ENCODE peak calls at places on chromosomes 11 and 22, in ten cellular contexts. S is GM23338; O is fibroblast of pulmonary artery; B is LHCN-M2; C is cardiac muscle cell; T is GM06990; E is endothelial cell; H is activated CD8-positive, alpha-beta memory T cell treated with anti-CD3 and anti-CD28 coated beads, Interleukin-2, amount 50 U/mL, for 48 hours; W is sigmoid colon; J is activated T-cell treated with anti-CD3 and anti-CD28 coated beads for 1 hour. G is an unnamed sample.

GRCh38 chr22:41523464-41524221 is 20.6 kb downstream of the POLR3H start:
- DNase-seq in O (peak), W (no peak), B (peak), C (peak), E (no peak), H (no peak), S (peak), J (no peak), T (no peak), G (no peak)

GRCh38 chr22:25741692-25742626 is at the start of gene MYO18B:
- DNase-seq in W (no peak), B (peak), T (no peak), C (peak), J (no peak), E (no peak), O (no peak), S (no peak), H (no peak), G (no peak)

GRCh38 chr11:124394408-124394807 is 4.4 kb downstream of the OR8B3 start:
- DNase-seq in O (peak), T (no peak), B (peak), C (peak), S (no peak), W (no peak), H (no peak), J (no peak), E (no peak), G (no peak)

GRCh38 chr22:46568102-46568809 is 30.8 kb upstream of the CELSR1 start:
- DNase-seq in E (no peak), S (no peak), T (no peak), B (no peak), H (no peak), C (no peak), O (no peak), J (no peak), W (peak), G (no peak)

GRCh38 chr11:1082346-1082727 is 7.7 kb downstream of the MUC2 start:
- DNase-seq in C (no peak), W (peak), S (no peak), E (no peak), T (no peak), O (no peak), J (no peak), B (no peak), H (no peak), G (no peak)

GRCh38 chr11:15074206-15075161 is 1.1 kb downstream of the CALCB start:
- DNase-seq in H (peak), J (peak), C (peak), B (peak), W (peak), S (peak), E (peak), O (peak), T (peak), G (peak)

GRCh38 chr11:83147895-83148294 is 9.0 kb upstream of the PCF11 start:
- DNase-seq in J (no peak), B (no peak), H (no peak), E (no peak), T (no peak), O (no peak), C (no peak), S (no peak), W (no peak), G (no peak)

GRCh38 chr11:75868990-75869389 is 54.0 kb downstream of the UVRAG start:
- DNase-seq in B (no peak), J (no peak), T (no peak), C (no peak), S (no peak), H (no peak), E (no peak), O (no peak), W (no peak), G (no peak)

GRCh38 chr11:122796128-122796717 is 42.1 kb upstream of the CRTAM start:
- DNase-seq in W (no peak), E (peak), T (no peak), J (peak), B (peak), S (peak), O (peak), H (peak), C (peak), G (peak)

GRCh38 chr11:94553938-94554337 is 10.2 kb downstream of the FUT4 start:
- DNase-seq in B (peak), C (peak), O (peak), H (no peak), E (no peak), S (no peak), W (no peak), T (no peak), J (no peak), G (no peak)

GRCh38 chr22:42644422-42645340 is 4.3 kb upstream of the ATP5MGL start:
- DNase-seq in S (no peak), J (no peak), O (peak), E (no peak), W (peak), T (no peak), C (peak), H (no peak), B (peak), G (peak)

GRCh38 chr11:9562716-9563115 is 10.8 kb upstream of the WEE1 start:
- DNase-seq in C (no peak), W (no peak), T (peak), S (no peak), O (no peak), J (no peak), B (no peak), E (no peak), H (no peak), G (no peak)

GRCh38 chr11:99325807-99326206 is 305.1 kb downstream of the CNTN5 start:
- DNase-seq in J (no peak), W (no peak), T (no peak), C (peak), B (peak), E (no peak), H (no peak), S (no peak), O (peak), G (no peak)

GRCh38 chr22:32805586-32805881 is 4.0 kb downstream of the TIMP3 start:
- DNase-seq in H (no peak), O (no peak), T (no peak), B (no peak), J (no peak), W (no peak), E (no peak), C (no peak), S (no peak), G (no peak)

GRCh38 chr11:86067230-86068137 is 1.4 kb downstream of the PICALM start:
- DNase-seq in W (no peak), T (peak), B (no peak), E (no peak), J (no peak), C (no peak), H (no peak), S (no peak), O (no peak), G (no peak)

GRCh38 chr11:1087961-1088926 is 13.6 kb downstream of the MUC2 start:
- DNase-seq in O (no peak), C (no peak), H (no peak), E (no peak), B (no peak), T (no peak), W (peak), J (no peak), S (peak), G (no peak)

GRCh38 chr11:61489833-61490585 is 18.5 kb upstream of the LRRC10B start:
- DNase-seq in W (no peak), E (no peak), T (no peak), H (no peak), J (no peak), O (peak), B (no peak), S (peak), C (peak), G (peak)

GRCh38 chr11:126879516-126879915 is 121.1 kb downstream of the KIRREL3 start:
- DNase-seq in H (no peak), O (no peak), E (no peak), W (no peak), C (no peak), B (peak), T (no peak), J (no peak), S (no peak), G (no peak)

GRCh38 chr11:17522655-17523054 is 21.6 kb downstream of the USH1C start:
- DNase-seq in C (no peak), W (no peak), T (no peak), E (no peak), B (no peak), S (no peak), J (no peak), O (no peak), H (no peak), G (no peak)

GRCh38 chr11:94602430-94603372 is 35.5 kb downstream of the PIWIL4 start:
- DNase-seq in O (peak), J (peak), T (peak), W (peak), H (no peak), E (peak), B (peak), C (peak), S (peak), G (no peak)

GRCh38 chr11:35247428-35247827 is 108.5 kb downstream of the CD44 start:
- DNase-seq in T (no peak), H (no peak), C (no peak), O (no peak), J (peak), B (no peak), E (no peak), S (no peak), W (no peak), G (no peak)

GRCh38 chr22:19806213-19807160 is 45.9 kb downstream of the TBX1 start:
- DNase-seq in O (no peak), H (no peak), W (peak), T (no peak), E (no peak), S (no peak), B (no peak), C (no peak), J (no peak), G (no peak)

GRCh38 chr11:61369372-61370348 is 7.5 kb downstream of the TMEM138 start:
- DNase-seq in E (no peak), T (no peak), C (peak), S (no peak), O (peak), W (peak), B (peak), H (no peak), J (no peak), G (no peak)

GRCh38 chr11:129709801-129710398 is 105.7 kb upstream of the TMEM45B start:
- DNase-seq in S (no peak), H (peak), E (no peak), T (no peak), W (no peak), B (no peak), C (no peak), J (no peak), O (no peak), G (no peak)

GRCh38 chr11:16154715-16155396 is 201.5 kb downstream of the SOX6 start:
- DNase-seq in S (no peak), E (no peak), T (no peak), H (no peak), O (peak), B (no peak), W (no peak), J (no peak), C (peak), G (no peak)

GRCh38 chr11:72232260-72233055 is 7.9 kb downstream of the INPPL1 start:
- DNase-seq in S (no peak), H (no peak), C (no peak), O (no peak), J (no peak), T (no peak), B (no peak), W (peak), E (no peak), G (peak)

GRCh38 chr22:20583471-20583922 is 76.1 kb downstream of the MED15 start:
- DNase-seq in O (no peak), B (no peak), E (no peak), J (no peak), H (no peak), S (peak), T (no peak), C (no peak), W (no peak), G (no peak)

GRCh38 chr11:5251746-5252145 is 2.1 kb upstream of the HBG1 start:
- DNase-seq in O (no peak), E (no peak), T (no peak), S (no peak), W (no peak), J (no peak), B (no peak), C (no peak), H (no peak), G (no peak)

GRCh38 chr11:27204527-27204926 is 158.5 kb downstream of the CCDC34 start:
- DNase-seq in S (peak), E (peak), C (no peak), T (no peak), H (no peak), O (no peak), W (no peak), B (no peak), J (no peak), G (no peak)

GRCh38 chr11:11842426-11843008 is 745 bp downstream of the USP47 start:
- DNase-seq in O (peak), T (peak), E (no peak), C (peak), S (peak), W (peak), H (no peak), B (peak), J (peak), G (no peak)

GRCh38 chr22:28742562-28742962 is 723 bp downstream of the HSCB start:
- DNase-seq in W (no peak), H (no peak), S (no peak), T (no peak), C (no peak), B (no peak), J (no peak), O (no peak), E (no peak), G (peak)

GRCh38 chr11:22634897-22635629 is 9.4 kb upstream of the FANCF start:
- DNase-seq in E (no peak), C (peak), T (no peak), J (no peak), O (peak), B (peak), S (peak), W (no peak), H (no peak), G (peak)

GRCh38 chr11:45333023-45333422 is 46.9 kb upstream of the SYT13 start:
- DNase-seq in T (no peak), E (no peak), C (peak), J (no peak), B (no peak), W (no peak), O (peak), S (no peak), H (no peak), G (no peak)

G was measured in ecto neural progenitor cell.